ENCODE peak calls at places on chromosomes 5 and 9, in seven cellular contexts. X is lower leg skin, G is transverse colon, H is right lobe of liver, T is body of pancreas, S is heart left ventricle, J is adrenal gland. M is an unnamed sample.
A peak's percentile ranks its signal among the peaks of the same experiment; 100 is the strongest.

GRCh38 chr5:130884033-130884432 is 281.0 kb downstream of the HINT1 start:
- DNase-seq in X (no peak), G (no peak), H (no peak), T (no peak), S (no peak), J (no peak), M (no peak)

GRCh38 chr5:59124983-59125960 is 542.4 kb downstream of the RAB3C start:
- DNase-seq in X (no peak), G (no peak), H (no peak), T (no peak), S (no peak), J (no peak), M (no peak)

GRCh38 chr5:176643491-176644219 is 3.6 kb upstream of the TSPAN17 start:
- DNase-seq in X (no peak), G (no peak), H (no peak), T (no peak), S (no peak), J (no peak), M (no peak)

GRCh38 chr5:150079655-150080461 is 6.5 kb downstream of the CSF1R start:
- DNase-seq in X (no peak), G (no peak), H (no peak), T (no peak), S (peak; percentile 16), J (no peak), M (no peak)

GRCh38 chr5:150133581-150134197 is 22.0 kb downstream of the PDGFRB start:
- DNase-seq in X (no peak), G (no peak), H (no peak), T (no peak), S (no peak), J (no peak), M (no peak)

GRCh38 chr5:134224905-134225779 is 731 bp downstream of the PPP2CA start:
- DNase-seq in X (peak; percentile 30), G (peak; percentile 62), H (peak; percentile 68), T (peak; percentile 48), S (peak; percentile 67), J (peak; percentile 73), M (peak; percentile 56)

GRCh38 chr5:40486437-40487270 is 193.1 kb upstream of the PTGER4 start:
- DNase-seq in X (peak; percentile 19), G (no peak), H (peak; percentile 21), T (no peak), S (no peak), J (peak; percentile 21), M (no peak)

GRCh38 chr9:28808042-28808441 is 1234.8 kb upstream of the C9orf72 start:
- DNase-seq in X (no peak), G (no peak), H (no peak), T (no peak), S (no peak), J (no peak), M (no peak)

GRCh38 chr9:2837915-2838314 is 6.0 kb downstream of the PUM3 start:
- DNase-seq in X (no peak), G (no peak), H (no peak), T (no peak), S (no peak), J (no peak), M (no peak)

GRCh38 chr5:151345187-151345807 is 2.1 kb downstream of the SLC36A2 start:
- DNase-seq in X (no peak), G (no peak), H (no peak), T (no peak), S (no peak), J (no peak), M (no peak)

GRCh38 chr5:172837640-172838039 is 3.6 kb downstream of the ERGIC1 start:
- DNase-seq in X (no peak), G (peak; percentile 94), H (peak; percentile 77), T (peak; percentile 81), S (no peak), J (peak; percentile 78), M (no peak)

GRCh38 chr9:89435315-89435823 is 62.5 kb downstream of the SEMA4D start:
- DNase-seq in X (peak; percentile 53), G (peak; percentile 92), H (no peak), T (peak; percentile 58), S (no peak), J (no peak), M (no peak)

GRCh38 chr5:57438162-57438561 is 44.4 kb downstream of the ACTBL2 start:
- DNase-seq in X (no peak), G (no peak), H (no peak), T (no peak), S (no peak), J (no peak), M (no peak)

GRCh38 chr5:78677777-78678668 is 29.5 kb upstream of the LHFPL2 start:
- DNase-seq in X (peak; percentile 64), G (peak; percentile 40), H (no peak), T (peak; percentile 18), S (peak; percentile 65), J (peak; percentile 20), M (peak; percentile 23)

GRCh38 chr9:71681708-71682268 is 86.5 kb downstream of the CEMIP2 start:
- DNase-seq in X (no peak), G (peak; percentile 22), H (no peak), T (no peak), S (no peak), J (peak; percentile 14), M (no peak)

GRCh38 chr5:51201024-51201423 is 182.2 kb upstream of the ISL1 start:
- DNase-seq in X (no peak), G (peak; percentile 27), H (no peak), T (no peak), S (no peak), J (no peak), M (no peak)

GRCh38 chr9:4301971-4302427 is 2.1 kb upstream of the GLIS3 start:
- DNase-seq in X (peak; percentile 47), G (peak; percentile 10), H (peak; percentile 55), T (peak; percentile 34), S (peak; percentile 25), J (peak; percentile 83), M (peak; percentile 34)

GRCh38 chr5:138909734-138910133 is 34.6 kb upstream of the LRRTM2 start:
- DNase-seq in X (no peak), G (no peak), H (no peak), T (no peak), S (no peak), J (no peak), M (no peak)

GRCh38 chr9:121286973-121287721 is 19.2 kb downstream of the GSN start:
- DNase-seq in X (peak; percentile 90), G (peak; percentile 87), H (peak; percentile 66), T (peak; percentile 64), S (peak; percentile 87), J (peak; percentile 91), M (peak; percentile 84)

GRCh38 chr5:56669534-56670483 is 145.5 kb upstream of the MAP3K1 start:
- DNase-seq in X (peak; percentile 70), G (peak; percentile 71), H (peak; percentile 50), T (peak; percentile 84), S (peak; percentile 52), J (peak; percentile 59), M (peak; percentile 40)

GRCh38 chr5:23446436-23446835 is 61.0 kb upstream of the PRDM9 start:
- DNase-seq in X (no peak), G (no peak), H (no peak), T (no peak), S (no peak), J (no peak), M (no peak)

GRCh38 chr9:98632839-98633238 is 75.9 kb downstream of the GABBR2 start:
- DNase-seq in X (no peak), G (no peak), H (no peak), T (no peak), S (no peak), J (no peak), M (no peak)
- TF ChIP-seq POLR2A in X (no peak), G (no peak), H (no peak), T (no peak), S (no peak), J (no peak), M (no peak)

DNA sequence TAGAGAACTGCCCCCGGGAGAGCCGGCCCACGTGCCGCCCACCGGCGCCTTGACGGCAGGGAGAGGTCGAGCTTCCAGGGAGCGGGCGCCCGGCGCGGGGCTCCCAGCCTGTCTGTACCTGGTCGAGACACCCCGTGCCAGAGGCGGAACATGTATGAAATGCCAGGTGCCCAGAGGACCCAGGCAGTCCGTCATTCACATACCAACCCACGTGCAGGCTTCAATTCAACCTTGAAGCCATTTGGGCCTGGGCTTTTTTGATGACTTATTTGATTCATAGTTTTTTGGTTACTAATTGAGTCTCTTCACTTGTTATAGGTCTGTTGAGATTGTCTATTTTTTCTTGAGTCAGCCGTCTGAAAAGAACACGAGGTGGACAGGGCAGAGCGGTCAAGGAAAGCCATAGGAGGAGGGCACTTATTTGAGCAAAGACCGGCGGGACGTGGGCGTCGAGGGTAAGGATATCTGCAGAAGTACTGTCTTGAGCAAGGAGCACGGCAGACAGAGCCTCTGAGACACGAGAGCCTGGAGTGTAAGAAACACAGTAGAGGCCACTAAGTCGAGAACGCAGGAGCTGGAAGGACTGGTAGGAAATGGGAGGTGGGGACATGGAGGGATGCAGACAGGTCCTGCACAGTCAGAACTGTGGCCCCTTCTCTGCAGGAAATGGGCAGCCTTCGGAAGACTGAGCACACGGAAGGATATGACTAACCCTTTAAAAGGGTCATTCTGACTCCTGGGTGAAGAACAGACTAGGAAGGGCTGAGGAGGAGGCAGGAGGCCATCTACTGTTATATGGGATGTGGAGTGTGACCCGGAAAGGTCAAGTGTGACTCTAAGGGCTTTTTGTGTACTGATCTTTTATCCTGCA is 1.2 kb upstream of the CAMSAP1 start:
- DNase-seq in X (no peak), G (peak; percentile 8), H (no peak), T (peak; percentile 26), S (no peak), J (no peak), M (no peak)
- TF ChIP-seq POLR2A in X (no peak), G (no peak), H (no peak), T (no peak), S (no peak), J (no peak), M (no peak)

DNA sequence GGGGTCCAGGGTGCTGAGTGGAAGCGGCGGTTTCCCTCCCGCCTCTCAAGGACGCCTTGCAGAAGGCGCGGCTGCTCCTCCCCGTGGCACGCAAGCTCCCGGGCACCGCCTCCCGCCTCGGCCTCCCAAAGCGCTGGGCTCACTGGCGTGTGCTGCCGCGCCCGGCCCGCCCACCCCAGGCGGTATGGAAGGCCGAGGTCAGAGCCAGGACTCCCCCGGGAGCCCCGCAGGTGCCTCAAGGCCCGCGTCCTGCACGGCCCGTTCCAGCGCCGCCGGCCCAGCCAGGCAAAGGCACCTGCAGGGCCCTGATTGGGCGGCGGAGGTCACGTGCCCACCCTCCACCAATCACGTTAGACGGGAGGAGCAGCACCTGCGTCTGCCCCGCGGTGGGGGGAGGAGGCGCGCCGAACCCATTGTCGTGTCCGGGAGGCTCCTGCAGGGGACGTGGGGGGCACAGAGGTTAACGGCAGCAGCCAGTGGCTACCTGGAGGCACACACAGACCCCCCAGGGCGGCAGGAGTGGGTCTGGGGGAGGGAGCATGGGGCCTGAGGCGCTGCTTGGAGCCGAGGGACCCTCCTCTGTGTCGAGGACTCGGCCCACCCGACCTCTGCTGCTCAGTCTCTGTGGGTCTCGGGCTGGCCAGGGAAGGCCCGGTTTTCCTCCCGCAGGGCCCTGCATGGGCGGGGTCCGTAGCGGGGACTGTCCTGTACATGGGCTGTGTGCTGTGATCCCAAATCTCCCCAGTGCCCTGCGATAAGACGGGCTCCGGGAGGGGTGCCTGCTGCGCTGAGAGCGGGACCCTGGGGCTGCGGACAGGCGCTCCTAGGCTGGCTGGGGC is 2.0 kb upstream of the LCN12 start:
- DNase-seq in X (peak; percentile 92), G (peak; percentile 98), H (peak; percentile 98), T (peak; percentile 97), S (peak; percentile 97), J (peak; percentile 97), M (peak; percentile 92)
- TF ChIP-seq POLR2A in X (no peak), G (peak; percentile 80), H (peak; percentile 89), T (peak; percentile 81), S (peak; percentile 59), J (peak; percentile 71), M (peak; percentile 85)

DNA sequence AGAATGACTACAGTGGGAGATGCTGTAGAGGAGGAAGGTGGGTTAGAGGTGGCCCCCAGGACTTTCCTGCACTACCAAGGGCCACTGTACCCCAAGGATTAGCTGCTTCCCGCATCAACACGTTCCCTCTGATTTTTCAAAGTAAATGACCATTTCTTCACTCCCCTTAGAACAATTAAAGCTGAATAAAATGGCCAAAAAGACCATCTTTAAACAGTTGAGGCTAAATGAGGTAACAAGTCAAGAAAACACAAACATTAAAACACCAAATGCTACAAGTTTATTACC is 740 bp upstream of the ERAP1 start:
- DNase-seq in X (no peak), G (no peak), H (no peak), T (no peak), S (no peak), J (no peak), M (no peak)
- TF ChIP-seq POLR2A in X (no peak), G (no peak), H (no peak), T (no peak), S (no peak), J (no peak), M (no peak)

M was measured in gastrocnemius medialis.